ENCODE peak calls at places on chromosome 9, in nine cellular contexts. L is lower lobe of right lung, J is GM23338, F is neural progenitor cell, E is ovary, X is HCT116, R is right cardiac atrium, U is SJCRH30, B is IMR-90. S is an unnamed sample. For H3K4me1, the result is how much of the 10 kb centered on the place peaks cover.

GRCh38 chr9:86549434-86549833 is 195.2 kb upstream of the TUT7 start:
- DNase-seq in L (no peak), B (peak), F (no peak), X (no peak), J (no peak), E (no peak), R (no peak), U (peak), S (no peak)

GRCh38 chr9:34267660-34268059 is 61.4 kb downstream of the KIF24 start:
- DNase-seq in J (no peak), B (no peak), F (no peak), R (no peak), L (no peak), X (no peak), E (no peak), U (no peak), S (no peak)

GRCh38 chr9:91682806-91683205 is 259.2 kb upstream of the NFIL3 start:
- DNase-seq in U (no peak), X (no peak), F (no peak), R (no peak), E (no peak), B (peak), J (no peak), L (no peak), S (no peak)

GRCh38 chr9:130159814-130160670 is 12.2 kb upstream of the NCS1 start:
- DNase-seq in B (no peak), E (no peak), L (no peak), J (no peak), U (no peak), X (no peak), R (no peak), F (no peak), S (no peak)

GRCh38 chr9:36584626-36585460 is 12.1 kb downstream of the MELK start:
- DNase-seq in B (peak), X (no peak), E (no peak), R (no peak), L (no peak), U (no peak), J (no peak), F (no peak), S (no peak)

GRCh38 chr9:110047955-110048472 is 159.9 kb downstream of the C9orf152 start:
- DNase-seq in U (no peak), B (no peak), J (no peak), R (peak), X (no peak), E (peak), F (peak), L (peak), S (no peak)

GRCh38 chr9:79408617-79409016 is 163.1 kb upstream of the TLE4 start:
- DNase-seq in L (no peak), X (no peak), R (no peak), B (peak), J (no peak), E (no peak), F (no peak), U (no peak), S (no peak)

GRCh38 chr9:104746798-104747197 is 685 bp upstream of the NIPSNAP3A start:
- DNase-seq in X (no peak), U (no peak), B (no peak), F (no peak), J (peak), R (no peak), L (no peak), E (no peak), S (no peak)

DNA sequence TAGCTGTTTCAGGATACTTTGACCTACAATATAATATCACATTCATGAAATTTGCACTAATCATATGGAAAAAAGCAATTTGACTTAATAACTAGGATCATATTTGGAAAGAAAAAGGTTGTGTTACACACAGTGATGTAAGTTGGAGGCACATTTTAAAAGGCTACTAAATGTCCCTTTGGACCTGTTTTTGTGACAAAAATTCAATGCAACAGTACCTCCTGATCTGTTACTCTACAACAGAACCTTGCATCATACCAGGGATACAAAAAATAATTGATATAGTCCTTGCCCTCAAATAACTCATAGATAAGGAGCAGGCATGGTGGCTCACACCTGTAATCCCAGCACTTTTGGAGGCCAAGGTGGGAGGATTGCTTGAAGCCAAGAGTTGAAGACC is 67.1 kb downstream of the BAAT start:
- DNase-seq in X (no peak), F (no peak), E (no peak), R (no peak), J (no peak), L (no peak), B (no peak), U (no peak), S (no peak)
- H3K27ac ChIP-seq in X (no peak), F (no peak), E (no peak), R (no peak), J (no peak), L (no peak), B (no peak), U (no peak), S (no peak)

DNA sequence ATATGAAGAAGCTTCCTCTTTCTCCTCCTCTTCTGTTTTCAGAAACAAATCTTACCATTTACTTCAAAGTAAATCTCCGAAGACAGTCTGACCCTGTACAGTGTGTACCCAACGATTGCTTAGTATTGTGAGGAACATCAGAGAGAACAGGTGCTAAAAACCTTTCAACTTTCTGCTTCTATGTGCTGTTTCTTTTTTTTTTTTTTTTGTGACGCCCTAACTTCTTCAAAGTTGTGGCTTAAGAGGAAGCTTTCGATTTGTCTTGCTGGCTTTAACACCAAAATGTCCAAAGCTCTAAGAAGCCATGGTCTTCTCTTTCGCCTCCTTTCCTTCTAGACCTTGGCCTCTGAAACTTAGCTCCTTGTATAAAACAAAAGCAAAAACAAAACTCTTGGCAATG is 1.2 kb downstream of the TNFSF8 start:
- DNase-seq in X (no peak), F (no peak), J (no peak), B (no peak), U (no peak), L (no peak), E (no peak), R (no peak), S (no peak)
- H3K4me1 ChIP-seq in X (under half), F (under half), J (under half), B (under half), U (under half), L (under half), E (under half), R (under half), S (under half)

GRCh38 chr9:127530206-127530941 is 79.1 kb downstream of the LRSAM1 start:
- DNase-seq in R (peak), U (no peak), B (no peak), X (no peak), E (no peak), F (no peak), L (no peak), J (no peak), S (no peak)
- H3K27ac ChIP-seq in R (peak), U (no peak), B (no peak), X (no peak), E (no peak), F (no peak), L (peak), J (peak), S (peak)

GRCh38 chr9:27457445-27457844 is 66.6 kb upstream of the IFNK start:
- DNase-seq in B (no peak), F (no peak), X (no peak), E (peak), R (peak), U (no peak), L (no peak), J (peak), S (no peak)
- H3K4me1 ChIP-seq in B (under half), F (under half), X (under half), E (under half), R (under half), U (under half), L (under half), J (under half), S (under half)

GRCh38 chr9:93576296-93577044 is at the start of gene PHF2:
- DNase-seq in R (peak), F (peak), B (no peak), X (no peak), L (peak), E (peak), U (no peak), J (peak), S (no peak)

GRCh38 chr9:93578844-93579243 is 2.5 kb downstream of the PHF2 start:
- DNase-seq in U (no peak), J (no peak), R (no peak), F (no peak), B (no peak), X (no peak), E (peak), L (no peak), S (no peak)

GRCh38 chr9:93577940-93578682 is 1.7 kb downstream of the PHF2 start:
- DNase-seq in U (no peak), R (no peak), E (peak), J (no peak), L (no peak), X (no peak), B (no peak), F (no peak), S (no peak)

GRCh38 chr9:93575706-93576295 is 583 bp upstream of the PHF2 start:
- DNase-seq in U (peak), F (peak), E (peak), R (peak), B (peak), X (no peak), L (peak), J (peak), S (peak)

DNA sequence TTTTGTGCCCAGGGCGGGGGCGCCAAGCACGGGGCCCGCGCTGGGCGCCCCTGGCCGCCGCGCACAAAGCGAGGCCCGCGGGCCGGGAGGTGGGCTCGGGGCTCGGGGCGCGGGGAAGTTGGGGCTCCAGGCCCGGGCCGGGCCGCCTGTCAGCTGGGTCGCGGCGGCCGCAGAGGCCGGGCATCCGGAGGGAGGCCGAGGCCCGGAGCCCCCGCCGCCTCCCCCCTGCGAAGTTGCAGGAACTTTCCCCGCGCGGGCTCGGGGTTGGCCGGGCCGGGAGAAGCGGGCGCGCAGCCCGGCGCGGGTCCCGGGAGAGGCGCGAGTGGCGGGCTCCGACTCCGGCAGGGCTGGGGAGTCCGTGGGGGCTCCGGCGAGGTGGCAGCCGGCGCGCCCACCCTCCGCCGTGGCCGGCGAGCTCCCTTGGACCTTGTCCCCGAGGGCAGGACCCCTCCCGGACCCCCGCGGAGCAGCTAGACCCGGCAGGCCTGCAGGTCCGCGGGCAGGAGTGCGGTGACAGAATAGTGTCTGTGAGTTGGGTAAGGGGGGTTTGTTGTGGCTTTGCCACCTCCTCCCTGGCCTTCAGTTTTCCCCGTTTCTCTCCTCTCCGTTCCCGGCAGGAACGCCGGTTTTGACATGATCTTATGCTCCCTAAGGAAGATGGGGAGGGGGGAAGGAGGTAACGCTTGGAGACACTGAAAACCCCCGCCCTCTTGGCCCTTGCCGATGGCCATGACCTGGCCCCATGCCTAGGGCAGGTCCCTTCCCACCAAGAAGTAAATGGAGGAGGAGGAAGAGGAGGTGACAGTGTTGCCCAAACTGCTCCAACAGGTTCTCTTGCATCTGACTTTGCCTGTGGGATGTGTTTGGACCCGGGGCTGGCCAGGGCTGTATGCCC is 908 bp downstream of the PHF2 start:
- DNase-seq in E (peak), R (peak), F (peak), X (no peak), U (no peak), J (peak), L (peak), B (no peak), S (peak)
- H3K27ac ChIP-seq in E (peak), R (peak), F (no peak), X (peak), U (no peak), J (no peak), L (peak), B (peak), S (peak)

GRCh38 chr9:8867148-8867547 is 1067.6 kb upstream of the DMAC1 start:
- DNase-seq in R (no peak), B (no peak), F (no peak), E (no peak), J (no peak), L (no peak), U (no peak), X (no peak), S (no peak)
- H3K4me1 ChIP-seq in R (under half), B (under half), F (half or more), E (under half), J (under half), L (under half), U (under half), X (under half), S (under half)

DNA sequence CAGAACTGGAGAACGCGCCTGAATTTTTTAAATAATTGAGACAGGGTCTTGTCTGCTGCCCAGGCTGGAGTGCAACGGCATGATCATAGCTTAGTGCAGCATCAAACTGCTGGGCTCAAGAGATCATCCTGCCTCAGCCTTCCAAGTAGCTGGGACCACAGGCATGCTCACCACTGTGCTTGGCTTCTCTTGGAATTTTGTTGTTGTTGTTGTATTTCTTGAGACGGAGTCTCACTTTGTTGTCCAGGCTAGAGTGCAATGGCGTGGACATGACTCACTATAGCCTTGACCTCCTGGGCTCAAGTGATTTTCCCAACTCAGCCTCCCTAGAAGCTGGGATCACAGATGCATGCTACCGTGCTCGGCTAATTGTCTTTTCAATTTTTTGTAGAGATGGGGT is 58.4 kb upstream of the DAB2IP start:
- DNase-seq in L (no peak), X (no peak), E (peak), R (no peak), J (no peak), U (no peak), F (no peak), B (no peak), S (no peak)
- H3K27ac ChIP-seq in L (no peak), X (no peak), E (no peak), R (no peak), J (no peak), U (no peak), F (no peak), B (no peak), S (no peak)

DNA sequence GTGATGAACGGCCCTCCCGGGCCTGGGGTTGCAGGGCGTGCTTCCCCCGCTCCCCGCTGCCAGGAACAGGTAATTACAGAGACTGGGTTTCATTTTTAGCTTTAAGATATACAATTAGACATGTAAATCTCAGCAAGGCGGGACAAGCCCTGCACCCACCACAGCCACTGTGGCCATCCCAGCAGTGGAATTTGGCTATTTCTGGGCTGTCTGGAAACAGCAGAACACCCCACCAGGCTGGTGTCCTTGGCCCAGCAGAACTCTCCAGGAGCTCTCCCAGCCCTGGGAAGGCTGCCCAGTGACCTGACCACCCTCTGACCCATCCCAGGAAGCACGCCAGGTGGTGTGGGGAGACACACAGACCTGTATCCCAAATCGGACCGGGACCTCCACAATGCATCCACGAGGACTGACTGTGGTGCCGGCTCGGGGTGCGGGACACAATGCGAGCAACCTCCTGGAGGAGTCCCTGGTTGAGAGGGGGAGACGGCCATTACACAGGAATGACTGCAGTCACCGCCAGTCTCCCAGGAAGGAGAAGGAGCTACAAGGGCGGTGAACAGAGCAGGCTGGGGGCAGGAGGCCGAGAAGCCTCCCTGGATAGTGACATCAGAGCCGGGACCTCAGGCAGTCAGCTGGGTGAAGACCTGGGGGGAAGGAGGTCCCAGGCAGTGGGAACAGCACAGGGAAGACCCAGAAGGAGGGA is 17.3 kb downstream of the EEIG1 start:
- DNase-seq in X (no peak), U (no peak), F (no peak), J (no peak), E (peak), R (peak), L (no peak), B (no peak), S (no peak)
- H3K4me1 ChIP-seq in X (half or more), U (under half), F (under half), J (under half), E (half or more), R (under half), L (half or more), B (under half), S (half or more)

GRCh38 chr9:109005678-109006077 is 7.6 kb downstream of the CTNNAL1 start:
- DNase-seq in B (no peak), J (no peak), R (no peak), F (no peak), E (no peak), X (no peak), U (no peak), L (no peak), S (no peak)

GRCh38 chr9:109003116-109003515 is 10.2 kb downstream of the CTNNAL1 start:
- DNase-seq in B (no peak), L (no peak), X (no peak), E (no peak), F (no peak), R (no peak), U (no peak), J (no peak), S (no peak)

GRCh38 chr9:109002141-109002540 is 11.2 kb downstream of the CTNNAL1 start:
- DNase-seq in L (no peak), F (no peak), B (no peak), J (no peak), X (no peak), R (no peak), U (no peak), E (no peak), S (no peak)

GRCh38 chr9:108997112-108997511 is 16.2 kb downstream of the CTNNAL1 start:
- DNase-seq in J (no peak), L (no peak), B (no peak), F (no peak), U (no peak), E (no peak), R (no peak), X (no peak), S (no peak)

GRCh38 chr9:109001275-109001676 is 12.0 kb downstream of the CTNNAL1 start:
- DNase-seq in J (no peak), B (peak), U (no peak), X (peak), E (no peak), F (no peak), R (no peak), L (no peak), S (no peak)
- H3K27ac ChIP-seq in J (no peak), B (no peak), U (no peak), X (peak), E (no peak), F (no peak), R (no peak), L (no peak), S (no peak)